ENCODE peak calls at places on chromosomes 3 and 15, in four cellular contexts. M is stimulated activated CD8-positive, alpha-beta memory T cell treated with anti-CD3 and anti-CD28 coated beads, Interleukin-7, amount 100 ng/mL, for 1 hour; S is RPMI8226; R is activated T-cell treated with anti-CD3 and anti-CD28 coated beads, Interleukin-2, amount 50 U/mL, for 4 hours. G is an unnamed sample.
A peak's percentile ranks its signal among the peaks of the same experiment; 100 is the strongest.

GRCh38 chr3:14496351-14496750 is 43.8 kb downstream of the GRIP2 start:
- DNase-seq in S (no peak), R (no peak), M (no peak), G (no peak)

GRCh38 chr3:11605398-11605797 is 38.3 kb downstream of the VGLL4 start:
- DNase-seq in M (no peak), S (no peak), R (no peak), G (no peak)

GRCh38 chr3:189272500-189273119 is 100.8 kb downstream of the TPRG1 start:
- DNase-seq in S (peak; percentile 13), M (no peak), R (no peak), G (no peak)

GRCh38 chr3:50665603-50666115 is 9.1 kb upstream of the DOCK3 start:
- DNase-seq in S (no peak), R (no peak), M (no peak), G (peak; percentile 76)

GRCh38 chr15:98311566-98312188 is 336.7 kb upstream of the IGF1R start:
- DNase-seq in S (peak; percentile 87), R (peak; percentile 61), M (peak; percentile 10), G (peak; percentile 89)

GRCh38 chr3:73556520-73557371 is 68.0 kb downstream of the PDZRN3 start:
- DNase-seq in R (no peak), M (no peak), S (no peak), G (no peak)

GRCh38 chr3:60274646-60275045 is 976.6 kb downstream of the FHIT start:
- DNase-seq in R (no peak), S (no peak), M (no peak), G (no peak)

GRCh38 chr15:90053685-90054466 is 48.4 kb downstream of the IDH2 start:
- DNase-seq in S (no peak), M (no peak), R (no peak), G (no peak)

GRCh38 chr15:57313134-57313483 is 63.2 kb upstream of the CGNL1 start:
- DNase-seq in M (no peak), R (no peak), S (no peak), G (no peak)

GRCh38 chr3:18201315-18201714 is 223.8 kb downstream of the SATB1 start:
- DNase-seq in R (no peak), S (no peak), M (no peak), G (no peak)

GRCh38 chr3:186790261-186790981 is 7.0 kb downstream of the EIF4A2 start:
- DNase-seq in R (no peak), M (no peak), S (peak; percentile 33), G (no peak)

GRCh38 chr3:155753038-155753647 is 8.3 kb upstream of the PLCH1 start:
- DNase-seq in M (no peak), S (peak; percentile 69), R (no peak), G (no peak)

GRCh38 chr3:126528419-126528799 is 4.5 kb downstream of the CHST13 start:
- DNase-seq in S (no peak), R (no peak), M (no peak), G (no peak)

GRCh38 chr3:171548918-171549317 is 88.7 kb upstream of the TNIK start:
- DNase-seq in R (no peak), S (no peak), M (no peak), G (no peak)

GRCh38 chr3:38000242-38000916 is 9.8 kb downstream of the VILL start:
- DNase-seq in S (no peak), M (no peak), R (no peak), G (no peak)

GRCh38 chr15:65434201-65434600 is 11.5 kb upstream of the IGDCC4 start:
- DNase-seq in S (no peak), R (no peak), M (no peak), G (no peak)

G was measured in suprapubic skin.